ENCODE peak calls at places on chromosomes 4 and X, in four cellular contexts. X is AG09309, N is germinal center, L is T47D. J is an unnamed sample.
A peak's percentile ranks its signal among the peaks of the same experiment; 100 is the strongest.

GRCh38 chrX:40773809-40774208 is 38.5 kb upstream of the MED14 start:
- DNase-seq in L (no peak), X (no peak), N (no peak), J (no peak)

GRCh38 chr4:122968227-122968812 is 45.9 kb upstream of the NUDT6 start:
- DNase-seq in X (no peak), N (no peak), L (no peak), J (no peak)

GRCh38 chr4:48153791-48154550 is 19.9 kb upstream of the TXK start:
- DNase-seq in N (no peak), L (no peak), X (no peak), J (no peak)

GRCh38 chr4:79964020-79964714 is 108.9 kb downstream of the ANTXR2 start:
- DNase-seq in X (no peak), L (no peak), N (no peak), J (no peak)

GRCh38 chr4:169342159-169342865 is 71.6 kb upstream of the SH3RF1 start:
- DNase-seq in N (no peak), L (no peak), X (no peak), J (no peak)

GRCh38 chr4:42609051-42609450 is 47.9 kb downstream of the ATP8A1 start:
- DNase-seq in N (no peak), X (no peak), L (no peak), J (no peak)

GRCh38 chr4:186203391-186203802 is 12.0 kb downstream of the CYP4V2 start:
- DNase-seq in L (no peak), X (no peak), N (no peak), J (no peak)

GRCh38 chrX:49037883-49038475 is 5.2 kb downstream of the TFE3 start:
- DNase-seq in N (no peak), X (no peak), L (peak; percentile 35), J (no peak)

GRCh38 chr4:155604718-155605601 is 61.7 kb upstream of the GUCY1A1 start:
- DNase-seq in X (peak; percentile 73), L (no peak), N (no peak), J (no peak)

GRCh38 chrX:148682206-148682605 is 181.8 kb downstream of the AFF2 start:
- DNase-seq in L (no peak), N (no peak), X (no peak), J (no peak)

GRCh38 chr4:87506974-87507701 is 22.0 kb downstream of the SPARCL1 start:
- DNase-seq in L (no peak), X (peak; percentile 69), N (no peak), J (no peak)

GRCh38 chr4:182089326-182089725 is 153.9 kb upstream of the TENM3 start:
- DNase-seq in L (no peak), X (no peak), N (no peak), J (no peak)

GRCh38 chr4:184817494-184818215 is 8.1 kb downstream of the ACSL1 start:
- DNase-seq in L (no peak), N (no peak), X (no peak), J (no peak)

GRCh38 chrX:100895365-100896075 is 21.4 kb upstream of the NOX1 start:
- DNase-seq in L (peak; percentile 67), N (peak; percentile 11), X (no peak), J (no peak)

GRCh38 chr4:102518703-102519131 is 17.6 kb downstream of the NFKB1 start:
- DNase-seq in X (no peak), N (no peak), L (no peak), J (no peak)

GRCh38 chrX:96407501-96407900 is 277.1 kb upstream of the DIAPH2 start:
- DNase-seq in L (peak; percentile 38), X (peak; percentile 16), N (no peak), J (no peak)

J was measured in coronary artery.